ENCODE peak calls at places on chromosomes 5 and 9, in six cellular contexts. A is AG09309, J is K562, F is spleen, H is left ventricle myocardium inferior, E is pancreas. V is an unnamed sample.

GRCh38 chr9:7097785-7098420 is 340.1 kb downstream of the KDM4C start:
- DNase-seq in A (no peak), J (no peak), F (no peak), H (no peak), E (no peak), V (peak; percentile 14)

GRCh38 chr9:113886003-113886324 is 9.9 kb downstream of the ZNF618 start:
- DNase-seq in A (no peak), J (no peak), F (no peak), H (no peak), E (no peak), V (no peak)

GRCh38 chr9:75054373-75055001 is 26.4 kb upstream of the CARNMT1 start:
- DNase-seq in A (peak; percentile 34), J (no peak), F (no peak), H (no peak), E (no peak), V (no peak)

GRCh38 chr5:64147849-64148441 is 17.7 kb upstream of the RNF180 start:
- DNase-seq in A (peak; percentile 7), J (peak; percentile 16), F (peak; percentile 69), H (peak; percentile 54), E (peak; percentile 41), V (peak; percentile 5)

GRCh38 chr9:74951725-74952151 is 974 bp downstream of the C9orf40 start:
- DNase-seq in A (no peak), J (no peak), F (peak; percentile 92), H (peak; percentile 34), E (peak; percentile 43), V (no peak)

GRCh38 chr5:148620696-148621095 is 33.6 kb downstream of the HTR4 start:
- DNase-seq in A (no peak), J (peak; percentile 23), F (no peak), H (no peak), E (no peak), V (no peak)

GRCh38 chr5:113050606-113051391 is 74.2 kb downstream of the DCP2 start:
- DNase-seq in A (peak; percentile 43), J (peak; percentile 32), F (no peak), H (no peak), E (no peak), V (no peak)

GRCh38 chr5:171323007-171323406 is 14.0 kb downstream of the TLX3 start:
- DNase-seq in A (no peak), J (no peak), F (no peak), H (no peak), E (no peak), V (no peak)

GRCh38 chr9:110580850-110581249 is 1.3 kb upstream of the SVEP1 start:
- DNase-seq in A (no peak), J (no peak), F (no peak), H (no peak), E (no peak), V (no peak)

GRCh38 chr5:980001-980588 is 28.5 kb upstream of the NKD2 start:
- DNase-seq in A (no peak), J (no peak), F (no peak), H (no peak), E (no peak), V (no peak)

GRCh38 chr5:125525356-125525755 is 778.9 kb upstream of the ZNF608 start:
- DNase-seq in A (no peak), J (no peak), F (no peak), H (no peak), E (no peak), V (peak; percentile 30)

GRCh38 chr9:134883040-134883782 is 2.6 kb downstream of the FCN2 start:
- DNase-seq in A (no peak), J (no peak), F (no peak), H (no peak), E (no peak), V (no peak)

GRCh38 chr9:114691046-114691955 is 9.3 kb upstream of the TEX48 start:
- DNase-seq in A (peak; percentile 67), J (no peak), F (no peak), H (no peak), E (no peak), V (peak; percentile 30)

GRCh38 chr9:120928720-120929389 is 2.3 kb upstream of the TRAF1 start:
- DNase-seq in A (no peak), J (no peak), F (peak; percentile 98), H (peak; percentile 81), E (peak; percentile 82), V (no peak)

GRCh38 chr9:110802416-110803035 is 133.9 kb downstream of the MUSK start:
- DNase-seq in A (peak; percentile 55), J (no peak), F (no peak), H (no peak), E (no peak), V (peak; percentile 72)

GRCh38 chr9:97526895-97527575 is 25.6 kb downstream of the TMOD1 start:
- DNase-seq in A (no peak), J (no peak), F (no peak), H (no peak), E (no peak), V (no peak)

GRCh38 chr5:107383414-107383813 is 287.3 kb downstream of the EFNA5 start:
- DNase-seq in A (no peak), J (no peak), F (no peak), H (no peak), E (no peak), V (no peak)

GRCh38 chr5:106656821-106657220 is 1013.9 kb downstream of the EFNA5 start:
- DNase-seq in A (no peak), J (no peak), F (no peak), H (no peak), E (no peak), V (no peak)

GRCh38 chr5:150589791-150590601 is 50.5 kb upstream of the SYNPO start:
- DNase-seq in A (no peak), J (no peak), F (peak; percentile 69), H (peak; percentile 78), E (peak; percentile 67), V (peak; percentile 14)

GRCh38 chr9:27600254-27600653 is 27.0 kb upstream of the C9orf72 start:
- DNase-seq in A (no peak), J (no peak), F (no peak), H (no peak), E (no peak), V (no peak)

GRCh38 chr9:135061441-135061840 is 26.0 kb upstream of the OLFM1 start:
- DNase-seq in A (no peak), J (no peak), F (peak; percentile 47), H (no peak), E (no peak), V (no peak)

DNA sequence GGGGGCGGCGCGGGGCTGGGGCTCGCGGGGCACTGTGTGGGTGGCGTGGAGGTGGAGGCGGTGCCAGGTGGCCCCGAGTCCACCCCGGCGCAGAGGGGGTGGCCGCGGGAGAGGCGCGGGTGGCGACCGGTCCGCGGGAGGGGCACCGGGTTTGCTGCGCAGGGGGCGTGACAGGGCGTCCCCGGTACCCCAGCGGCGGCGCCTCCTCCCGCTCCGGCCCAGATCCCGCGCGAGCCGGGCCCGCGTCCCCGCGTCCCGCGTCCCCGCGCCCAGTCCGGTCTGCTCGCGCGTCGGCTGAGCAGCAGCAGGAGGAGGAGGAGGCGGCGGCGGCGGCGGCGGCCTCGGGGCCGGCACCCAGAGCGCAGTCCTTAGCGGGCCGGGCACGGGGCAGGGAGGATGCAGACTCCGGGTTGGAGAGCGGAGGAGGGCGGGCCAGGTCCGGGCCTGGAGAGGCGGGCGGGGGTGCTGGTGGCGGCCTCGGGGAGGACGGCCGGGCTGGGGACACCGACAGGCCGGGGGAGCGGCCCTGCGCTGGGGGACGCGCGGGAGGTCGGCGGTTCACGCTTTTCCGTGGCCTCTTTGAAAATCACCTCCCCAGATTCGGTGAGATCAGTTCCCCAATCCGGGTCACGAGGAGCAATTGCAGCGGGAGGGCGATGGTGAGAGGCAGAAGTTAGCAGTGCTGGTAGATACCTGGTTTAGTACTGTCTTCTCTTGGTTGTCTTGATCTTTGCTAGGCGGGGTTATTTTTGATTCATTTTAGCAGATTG is 1.6 kb downstream of the TRIO start:
- DNase-seq in A (no peak), J (peak; percentile 32), F (peak; percentile 93), H (peak; percentile 64), E (peak; percentile 59), V (no peak)
- TF ChIP-seq CTCF in A (no peak), J (no peak), F (no peak), H (no peak), E (no peak), V (no peak)

DNA sequence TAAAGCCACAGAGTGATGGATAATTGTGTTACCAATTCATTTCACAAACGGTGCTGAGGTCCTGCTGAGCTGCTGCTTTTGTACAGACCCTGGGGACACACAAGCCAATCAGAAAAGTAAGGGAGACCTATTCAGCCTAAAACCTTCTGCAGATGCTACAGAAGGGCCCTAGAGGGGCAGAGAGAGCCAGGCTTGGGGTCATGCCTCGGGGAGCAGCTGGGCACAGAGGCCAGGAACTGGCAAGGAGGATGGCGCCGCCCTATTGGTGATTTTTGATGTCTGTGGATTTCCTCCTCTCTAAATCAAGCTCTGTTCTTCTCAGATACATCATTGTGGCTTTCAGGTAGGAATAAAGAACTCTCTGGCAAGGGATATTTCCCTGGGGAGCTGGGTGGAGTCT is 181.9 kb downstream of the ZNF462 start:
- DNase-seq in A (no peak), J (no peak), F (no peak), H (no peak), E (no peak), V (no peak)
- TF ChIP-seq CTCF in A (no peak), J (no peak), F (no peak), H (no peak), E (no peak), V (no peak)

GRCh38 chr5:168312606-168313297 is 21.3 kb downstream of the WWC1 start:
- DNase-seq in A (no peak), J (no peak), F (peak; percentile 12), H (no peak), E (no peak), V (no peak)

GRCh38 chr5:168307925-168308584 is 16.6 kb downstream of the WWC1 start:
- DNase-seq in A (no peak), J (no peak), F (peak; percentile 41), H (no peak), E (no peak), V (no peak)

GRCh38 chr5:168307022-168307421 is 15.6 kb downstream of the WWC1 start:
- DNase-seq in A (no peak), J (no peak), F (peak; percentile 18), H (no peak), E (no peak), V (no peak)

GRCh38 chr5:168311061-168311566 is 19.7 kb downstream of the WWC1 start:
- DNase-seq in A (no peak), J (no peak), F (peak; percentile 36), H (no peak), E (no peak), V (no peak)

GRCh38 chr5:168308976-168309598 is 17.6 kb downstream of the WWC1 start:
- DNase-seq in A (no peak), J (no peak), F (peak; percentile 27), H (no peak), E (no peak), V (no peak)
- TF ChIP-seq CTCF in A (no peak), J (no peak), F (no peak), H (no peak), E (no peak), V (no peak)

GRCh38 chr5:139392324-139392677 is 2.6 kb upstream of the MZB1 start:
- DNase-seq in A (no peak), J (no peak), F (no peak), H (no peak), E (no peak), V (no peak)

GRCh38 chr5:139394123-139394653 is 716 bp downstream of the PROB1 start:
- DNase-seq in A (no peak), J (no peak), F (peak; percentile 92), H (peak; percentile 62), E (no peak), V (no peak)

GRCh38 chr5:139393497-139394122 is 1.3 kb downstream of the PROB1 start:
- DNase-seq in A (no peak), J (no peak), F (no peak), H (no peak), E (no peak), V (no peak)

GRCh38 chr5:139391570-139392323 is 2.0 kb upstream of the MZB1 start:
- DNase-seq in A (no peak), J (no peak), F (no peak), H (no peak), E (no peak), V (no peak)

GRCh38 chr5:139392678-139393496 is 2.0 kb downstream of the PROB1 start:
- DNase-seq in A (no peak), J (no peak), F (peak; percentile 97), H (peak; percentile 58), E (no peak), V (no peak)
- TF ChIP-seq CTCF in A (peak; percentile 64), J (no peak), F (peak; percentile 79), H (peak; percentile 57), E (no peak), V (peak; percentile 62)